ENCODE peak calls at places on chromosomes 3 and 15, in seven cellular contexts. G is choroid plexus epithelial cell, C is psoas muscle, H is uterus, F is GM13977, W is A549, L is spleen. Q is an unnamed sample.

GRCh38 chr3:25107918-25108617 is 320.0 kb upstream of the RARB start:
- DNase-seq in C (no peak), L (no peak), W (no peak), F (no peak), G (no peak), H (no peak), Q (no peak)

GRCh38 chr3:141275511-141275910 is 43.9 kb downstream of the PXYLP1 start:
- DNase-seq in F (no peak), G (peak), H (no peak), L (no peak), C (no peak), W (no peak), Q (no peak)

GRCh38 chr3:177371903-177372302 is 174.6 kb upstream of the TBL1XR1 start:
- DNase-seq in C (no peak), F (no peak), H (no peak), G (no peak), L (no peak), W (no peak), Q (no peak)

GRCh38 chr3:140187028-140187427 is 252.0 kb downstream of the CLSTN2 start:
- DNase-seq in W (no peak), H (no peak), G (no peak), L (no peak), F (no peak), C (no peak), Q (no peak)

GRCh38 chr3:26233374-26233773 is 389.2 kb upstream of the LRRC3B start:
- DNase-seq in W (no peak), L (no peak), G (no peak), F (no peak), C (no peak), H (no peak), Q (no peak)

GRCh38 chr15:72487070-72487797 is 13.1 kb downstream of the ARIH1 start:
- DNase-seq in F (no peak), H (no peak), G (peak), W (no peak), C (no peak), L (no peak), Q (no peak)

GRCh38 chr3:51966016-51966415 is 1.2 kb downstream of the PCBP4 start:
- DNase-seq in C (no peak), W (no peak), H (no peak), F (no peak), G (no peak), L (no peak), Q (no peak)

GRCh38 chr3:50204052-50204803 is 843 bp upstream of the SLC38A3 start:
- DNase-seq in H (no peak), G (no peak), W (no peak), F (no peak), C (no peak), L (no peak), Q (no peak)

GRCh38 chr15:70741107-70741511 is 22.2 kb downstream of the UACA start:
- DNase-seq in W (peak), H (peak), G (peak), C (peak), F (no peak), L (no peak), Q (no peak)

GRCh38 chr15:70250208-70251201 is 152.8 kb upstream of the TLE3 start:
- DNase-seq in F (no peak), H (no peak), G (no peak), C (peak), W (no peak), L (peak), Q (peak)

GRCh38 chr3:139654637-139655365 is 23.0 kb downstream of the NMNAT3 start:
- DNase-seq in C (no peak), W (no peak), G (no peak), H (no peak), L (no peak), F (no peak), Q (no peak)

GRCh38 chr3:46844851-46845250 is 18.4 kb downstream of the MYL3 start:
- DNase-seq in G (no peak), W (no peak), L (no peak), H (no peak), F (no peak), C (peak), Q (no peak)

GRCh38 chr3:42497009-42497731 is 5.3 kb upstream of the VIPR1 start:
- DNase-seq in F (no peak), H (no peak), L (peak), G (peak), C (no peak), W (peak), Q (peak)

GRCh38 chr3:82783188-82783587 is 1021.7 kb upstream of the GBE1 start:
- DNase-seq in L (no peak), W (no peak), C (no peak), F (no peak), H (no peak), G (no peak), Q (no peak)

GRCh38 chr3:140529096-140529495 is 148.8 kb upstream of the TRIM42 start:
- DNase-seq in L (no peak), F (no peak), G (peak), W (peak), H (no peak), C (no peak), Q (peak)

GRCh38 chr3:52533623-52534280 is at the start of gene NT5DC2:
- DNase-seq in L (peak), W (peak), H (peak), C (peak), F (peak), G (peak), Q (peak)

GRCh38 chr15:69591905-69592508 is 139.4 kb downstream of the RPLP1 start:
- DNase-seq in W (peak), H (no peak), L (no peak), G (no peak), F (no peak), C (no peak), Q (no peak)

GRCh38 chr3:138137901-138138300 is 5.7 kb upstream of the A4GNT start:
- DNase-seq in W (no peak), G (no peak), F (no peak), L (no peak), H (no peak), C (no peak), Q (no peak)

GRCh38 chr3:52801839-52802238 is 7.2 kb downstream of the ITIH3 start:
- DNase-seq in G (peak), F (no peak), H (no peak), C (no peak), W (no peak), L (no peak), Q (no peak)

GRCh38 chr3:54600441-54601204 is 327.2 kb downstream of the LRTM1 start:
- DNase-seq in W (no peak), C (no peak), H (no peak), F (no peak), G (no peak), L (no peak), Q (no peak)

GRCh38 chr3:189754356-189754755 is 123.2 kb downstream of the TP63 start:
- DNase-seq in H (no peak), L (no peak), F (no peak), C (no peak), G (no peak), W (no peak), Q (no peak)

GRCh38 chr3:49859576-49860305 is 3.4 kb upstream of the TRAIP start:
- DNase-seq in C (no peak), G (no peak), H (no peak), W (no peak), F (no peak), L (no peak), Q (no peak)

GRCh38 chr3:23856286-23856685 is 50.5 kb downstream of the UBE2E1 start:
- DNase-seq in G (peak), H (no peak), F (no peak), L (no peak), C (no peak), W (no peak), Q (no peak)

GRCh38 chr15:58453931-58454793 is 22.4 kb downstream of the LIPC start:
- DNase-seq in C (no peak), L (no peak), G (no peak), F (peak), W (no peak), H (no peak), Q (no peak)

GRCh38 chr15:83092309-83092976 is 15.0 kb upstream of the TM6SF1 start:
- DNase-seq in C (no peak), F (peak), W (no peak), G (peak), H (no peak), L (no peak), Q (no peak)

GRCh38 chr15:64334530-64334929 is 21.4 kb downstream of the CSNK1G1 start:
- DNase-seq in W (peak), L (no peak), G (no peak), C (no peak), F (no peak), H (no peak), Q (no peak)

GRCh38 chr3:47910777-47911440 is 105.3 kb downstream of the MAP4 start:
- DNase-seq in C (no peak), F (no peak), G (peak), L (no peak), H (no peak), W (peak), Q (no peak)

GRCh38 chr3:17742092-17742836 is at the start of gene TBC1D5:
- DNase-seq in L (peak), F (peak), C (peak), H (peak), W (peak), G (peak), Q (peak)

GRCh38 chr15:26531489-26531888 is 241.4 kb downstream of the GABRB3 start:
- DNase-seq in F (no peak), C (no peak), H (no peak), G (no peak), L (no peak), W (no peak), Q (no peak)

GRCh38 chr3:43838877-43839276 is 148.1 kb downstream of the ABHD5 start:
- DNase-seq in L (no peak), C (no peak), H (no peak), G (no peak), F (no peak), W (peak), Q (no peak)

GRCh38 chr3:105904251-105904650 is 35.4 kb upstream of the CBLB start:
- DNase-seq in H (no peak), L (no peak), W (no peak), C (no peak), G (no peak), F (no peak), Q (no peak)

GRCh38 chr3:150555859-150556436 is 9.4 kb downstream of the EIF2A start:
- DNase-seq in L (no peak), F (no peak), H (no peak), G (no peak), W (no peak), C (no peak), Q (no peak)

GRCh38 chr3:15666277-15666676 is 64.7 kb downstream of the BTD start:
- DNase-seq in F (no peak), W (no peak), L (no peak), H (no peak), C (no peak), G (no peak), Q (no peak)

GRCh38 chr15:65369651-65370050 is 8.2 kb downstream of the IGDCC3 start:
- DNase-seq in W (no peak), G (no peak), L (no peak), C (no peak), H (no peak), F (no peak), Q (peak)

GRCh38 chr3:66376568-66376967 is 124.3 kb downstream of the LRIG1 start:
- DNase-seq in W (peak), F (no peak), G (peak), L (no peak), C (no peak), H (no peak), Q (no peak)

GRCh38 chr3:4660936-4661335 is 167.8 kb downstream of the ITPR1 start:
- DNase-seq in F (no peak), L (no peak), G (no peak), W (no peak), C (no peak), H (no peak), Q (no peak)
- TF ChIP-seq CTCF in F (no peak), L (no peak), G (no peak), W (no peak), C (no peak), H (no peak), Q (no peak)

GRCh38 chr15:78715930-78716329 is 74.9 kb upstream of the CHRNB4 start:
- DNase-seq in L (no peak), W (peak), C (no peak), G (peak), F (no peak), H (no peak), Q (no peak)

GRCh38 chr15:78712797-78713515 is 71.9 kb upstream of the CHRNB4 start:
- DNase-seq in H (no peak), L (no peak), F (no peak), G (no peak), C (no peak), W (no peak), Q (no peak)

GRCh38 chr15:78716651-78717050 is 75.6 kb upstream of the CHRNB4 start:
- DNase-seq in L (no peak), C (no peak), G (no peak), W (no peak), H (no peak), F (no peak), Q (no peak)

GRCh38 chr15:78715439-78715838 is 74.4 kb upstream of the CHRNB4 start:
- DNase-seq in G (no peak), F (no peak), H (no peak), W (no peak), L (no peak), C (no peak), Q (no peak)

GRCh38 chr15:78714890-78715289 is 73.9 kb upstream of the CHRNB4 start:
- DNase-seq in W (peak), H (no peak), L (no peak), G (no peak), C (no peak), F (no peak), Q (no peak)
- TF ChIP-seq CTCF in W (peak), H (no peak), L (no peak), G (no peak), C (no peak), F (no peak), Q (no peak)

GRCh38 chr3:128324911-128325592 is 141.6 kb downstream of the DNAJB8 start:
- DNase-seq in F (no peak), C (no peak), H (no peak), G (no peak), L (no peak), W (no peak), Q (no peak)

GRCh38 chr3:128323206-128324081 is 143.2 kb downstream of the DNAJB8 start:
- DNase-seq in L (no peak), C (no peak), G (no peak), W (no peak), F (no peak), H (no peak), Q (no peak)

GRCh38 chr3:128327606-128328031 is 139.1 kb downstream of the DNAJB8 start:
- DNase-seq in G (no peak), W (no peak), H (no peak), F (no peak), C (peak), L (peak), Q (no peak)

GRCh38 chr3:128328546-128329458 is 137.9 kb downstream of the DNAJB8 start:
- DNase-seq in W (no peak), G (no peak), C (no peak), H (no peak), L (peak), F (no peak), Q (no peak)

DNA sequence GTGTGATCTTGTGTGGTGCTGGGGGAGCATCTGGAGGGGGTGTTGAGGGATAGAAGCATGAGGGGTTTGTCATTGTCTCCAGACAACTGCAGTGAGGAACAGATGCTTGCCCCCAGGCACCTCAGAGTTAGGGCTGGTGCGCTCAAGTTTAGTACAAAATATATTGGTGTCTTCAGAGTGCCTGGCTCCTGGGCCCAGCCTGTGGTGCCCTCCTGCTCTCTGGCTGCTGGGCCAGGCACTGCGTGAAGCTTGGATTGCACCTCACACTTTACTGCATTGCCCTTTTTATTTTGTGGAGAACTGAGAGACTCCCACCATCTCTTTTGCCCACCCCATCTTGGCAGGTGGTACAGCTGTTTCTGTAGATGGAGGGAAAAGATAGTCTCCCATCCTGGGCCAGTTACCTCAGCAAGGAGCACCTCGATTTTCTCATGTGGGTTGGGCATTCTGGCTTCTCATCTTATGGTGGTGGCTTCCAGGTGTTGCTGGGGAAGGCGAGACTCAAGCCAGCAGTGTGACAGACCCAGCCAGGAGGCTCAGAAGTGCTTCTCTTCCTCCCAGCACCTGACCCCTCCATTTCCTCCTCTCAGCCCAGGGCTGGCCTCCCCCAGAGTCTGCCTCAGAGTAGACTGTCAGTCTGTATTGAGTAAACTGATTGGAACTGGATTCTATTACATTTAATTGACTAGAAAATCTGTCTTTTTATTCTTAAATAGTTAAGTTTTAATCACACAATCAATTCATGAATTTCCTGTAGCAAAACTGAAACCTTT is 140.5 kb downstream of the DNAJB8 start:
- DNase-seq in L (no peak), C (peak), W (no peak), F (no peak), H (no peak), G (no peak), Q (no peak)
- TF ChIP-seq CTCF in L (no peak), C (no peak), W (no peak), F (no peak), H (no peak), G (no peak), Q (no peak)

GRCh38 chr15:25438601-25439455 is at the start of gene UBE3A:
- DNase-seq in W (peak), F (peak), G (peak), C (peak), H (peak), L (peak), Q (peak)

GRCh38 chr15:25435474-25436243 is 3.2 kb downstream of the UBE3A start:
- DNase-seq in L (no peak), F (no peak), H (no peak), C (no peak), G (peak), W (no peak), Q (no peak)

GRCh38 chr15:25439456-25439836 is 622 bp upstream of the UBE3A start:
- DNase-seq in F (peak), C (no peak), L (no peak), W (peak), G (peak), H (no peak), Q (no peak)

GRCh38 chr15:25436707-25437106 is 2.1 kb downstream of the UBE3A start:
- DNase-seq in F (no peak), W (no peak), G (no peak), C (no peak), H (no peak), L (no peak), Q (no peak)

GRCh38 chr15:25437751-25438600 is 848 bp downstream of the UBE3A start:
- DNase-seq in G (peak), H (peak), W (peak), L (peak), F (peak), C (peak), Q (peak)
- TF ChIP-seq CTCF in G (peak), H (peak), W (no peak), L (peak), F (peak), C (peak), Q (peak)

GRCh38 chr3:122952509-122952908 is 75.1 kb downstream of the SEMA5B start:
- DNase-seq in C (no peak), W (peak), G (peak), F (no peak), L (no peak), H (no peak), Q (no peak)
- TF ChIP-seq CTCF in C (no peak), W (no peak), G (peak), F (no peak), L (no peak), H (no peak), Q (peak)

DNA sequence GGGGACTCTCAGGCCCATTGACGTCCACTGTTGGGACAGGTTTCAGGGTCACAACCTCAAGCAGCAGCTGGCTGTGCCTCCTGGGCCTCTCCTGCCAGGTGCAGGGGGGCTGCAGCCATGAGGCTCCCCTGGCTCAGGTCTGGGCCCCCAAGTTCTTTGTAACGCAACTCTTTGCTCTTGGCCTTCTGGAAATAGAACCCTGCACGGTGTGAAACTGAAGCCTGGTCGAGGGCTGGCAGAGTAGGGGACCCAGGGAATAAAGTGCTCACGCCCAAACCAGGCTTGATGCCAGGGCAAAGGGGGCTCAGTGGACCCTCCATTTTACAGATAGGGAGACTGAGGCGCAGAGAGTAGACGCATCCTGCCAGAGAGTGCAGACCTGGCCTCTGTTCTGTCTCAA is 771 bp downstream of the CALML4 start:
- DNase-seq in C (no peak), L (no peak), W (no peak), F (peak), H (no peak), G (no peak), Q (no peak)
- TF ChIP-seq CTCF in C (no peak), L (no peak), W (no peak), F (no peak), H (no peak), G (no peak), Q (no peak)

GRCh38 chr15:100570735-100571363 is 31.1 kb downstream of the LINS1 start:
- DNase-seq in F (no peak), W (no peak), L (no peak), H (no peak), C (no peak), G (no peak), Q (no peak)

GRCh38 chr15:100573526-100573925 is 28.5 kb downstream of the LINS1 start:
- DNase-seq in G (no peak), H (no peak), W (no peak), C (no peak), F (no peak), L (no peak), Q (no peak)

GRCh38 chr15:100570282-100570681 is 31.7 kb downstream of the LINS1 start:
- DNase-seq in F (no peak), W (no peak), L (no peak), H (no peak), G (peak), C (no peak), Q (no peak)

GRCh38 chr15:100571592-100572167 is 30.3 kb downstream of the LINS1 start:
- DNase-seq in L (no peak), W (no peak), H (no peak), F (no peak), C (no peak), G (no peak), Q (no peak)

GRCh38 chr15:100572362-100572983 is 29.5 kb downstream of the LINS1 start:
- DNase-seq in L (no peak), W (no peak), H (no peak), F (no peak), C (no peak), G (peak), Q (no peak)
- TF ChIP-seq CTCF in L (peak), W (peak), H (peak), F (no peak), C (peak), G (peak), Q (peak)

Q was measured in chondrocyte.